ENCODE peak calls at places on chromosomes 13 and 19, in ten cellular contexts. P, S, G, C, D, O, U, R, Y and A are unnamed samples.

GRCh38 chr13:76879211-76879875 is 6.9 kb downstream of the KCTD12 start:
- DNase-seq in R (peak), S (no peak), G (peak), P (no peak), C (peak), Y (peak), O (peak), D (peak), U (peak), A (peak)

GRCh38 chr19:41870401-41870873 is 6.6 kb upstream of the CD79A start:
- DNase-seq in G (peak), P (no peak), R (no peak), U (no peak), O (no peak), D (no peak), Y (no peak), S (no peak), C (no peak), A (no peak)

GRCh38 chr13:21670006-21670882 is 629 bp upstream of the FGF9 start:
- DNase-seq in O (peak), G (peak), C (peak), Y (peak), U (peak), P (peak), D (peak), S (peak), R (peak), A (peak)

GRCh38 chr19:46442808-46443450 is 14.2 kb upstream of the PNMA8C start:
- DNase-seq in U (no peak), Y (no peak), O (no peak), C (no peak), P (no peak), R (no peak), G (peak), D (no peak), S (no peak), A (no peak)

GRCh38 chr19:36041831-36042230 is 9.2 kb upstream of the CLIP3 start:
- DNase-seq in Y (no peak), G (peak), R (no peak), S (no peak), C (no peak), D (no peak), P (peak), U (no peak), O (no peak), A (no peak)

GRCh38 chr19:12331211-12331941 is 2.1 kb downstream of the ZNF563 start:
- DNase-seq in C (no peak), P (no peak), S (no peak), Y (peak), O (peak), G (no peak), D (peak), U (peak), R (peak), A (no peak)

GRCh38 chr13:52713894-52714293 is 25.7 kb downstream of the CNMD start:
- DNase-seq in O (no peak), Y (no peak), D (no peak), U (no peak), S (no peak), P (no peak), R (no peak), C (peak), G (no peak), A (peak)

GRCh38 chr13:49625392-49626137 is 2.7 kb upstream of the ARL11 start:
- DNase-seq in P (no peak), R (no peak), Y (no peak), S (no peak), G (peak), U (no peak), O (no peak), D (no peak), C (peak), A (peak)

GRCh38 chr19:21839966-21840365 is 4.0 kb upstream of the ZNF43 start:
- DNase-seq in C (no peak), D (no peak), U (no peak), G (no peak), Y (no peak), S (no peak), O (no peak), P (no peak), R (no peak), A (no peak)

GRCh38 chr13:28313579-28313978 is 175.2 kb downstream of the PAN3 start:
- DNase-seq in O (no peak), C (no peak), G (peak), U (no peak), S (no peak), Y (no peak), D (no peak), P (peak), R (no peak), A (no peak)

GRCh38 chr19:6374179-6374709 is 1.5 kb downstream of the PSPN start:
- DNase-seq in D (no peak), Y (no peak), C (no peak), S (no peak), R (no peak), G (no peak), U (no peak), O (no peak), P (no peak), A (no peak)

GRCh38 chr13:114002771-114003321 is 29.0 kb upstream of the C13orf46 start:
- DNase-seq in U (no peak), Y (no peak), O (no peak), D (no peak), C (no peak), S (no peak), R (no peak), P (no peak), G (no peak), A (peak)